ENCODE peak calls at places on chromosomes 16 and 17, in eight cellular contexts. D is ovary, H is cardiac muscle cell, T is testis, I is PC-3, O is K562, B is BE2C, X is heart left ventricle. G is an unnamed sample.

GRCh38 chr17:75932852-75933251 is 8.0 kb downstream of the FBF1 start:
- DNase-seq in D (no peak), H (no peak), T (no peak), I (no peak), O (no peak), B (no peak), X (no peak), G (no peak)

GRCh38 chr17:77320046-77320445 is 179.3 kb downstream of the SEC14L1 start:
- DNase-seq in D (peak; percentile 35), H (no peak), T (no peak), I (no peak), O (no peak), B (no peak), X (no peak), G (no peak)

GRCh38 chr17:77127735-77128361 is 12.9 kb upstream of the SEC14L1 start:
- DNase-seq in D (no peak), H (no peak), T (peak; percentile 62), I (no peak), O (peak; percentile 31), B (no peak), X (peak; percentile 80), G (peak; percentile 80)

GRCh38 chr16:69187891-69188451 is 1.0 kb downstream of the SNTB2 start:
- DNase-seq in D (no peak), H (peak; percentile 66), T (peak; percentile 47), I (peak; percentile 36), O (peak; percentile 18), B (peak; percentile 38), X (peak; percentile 41), G (peak; percentile 61)

GRCh38 chr17:16929281-16929680 is 42.6 kb downstream of the TNFRSF13B start:
- DNase-seq in D (no peak), H (no peak), T (no peak), I (no peak), O (no peak), B (no peak), X (no peak), G (no peak)

GRCh38 chr17:42979511-42980273 is at the start of gene PTGES3L:
- DNase-seq in D (no peak), H (peak; percentile 93), T (peak; percentile 43), I (peak; percentile 27), O (peak; percentile 76), B (peak; percentile 89), X (peak; percentile 88), G (peak; percentile 78)

GRCh38 chr16:17403859-17404545 is 66.8 kb downstream of the XYLT1 start:
- DNase-seq in D (no peak), H (no peak), T (no peak), I (no peak), O (no peak), B (no peak), X (no peak), G (no peak)

GRCh38 chr16:75012380-75013081 is 13.7 kb downstream of the ZNRF1 start:
- DNase-seq in D (no peak), H (no peak), T (no peak), I (no peak), O (no peak), B (no peak), X (no peak), G (no peak)

GRCh38 chr16:24645739-24646645 is 83.5 kb upstream of the TNRC6A start:
- DNase-seq in D (no peak), H (no peak), T (no peak), I (peak; percentile 98), O (no peak), B (no peak), X (no peak), G (peak; percentile 17)

GRCh38 chr17:49223517-49224197 is 6.9 kb downstream of the PHOSPHO1 start:
- DNase-seq in D (no peak), H (peak; percentile 65), T (peak; percentile 75), I (peak; percentile 60), O (peak; percentile 72), B (peak; percentile 62), X (peak; percentile 46), G (peak; percentile 66)

GRCh38 chr16:50548659-50549560 is 714 bp downstream of the NKD1 start:
- DNase-seq in D (peak; percentile 24), H (no peak), T (no peak), I (no peak), O (no peak), B (no peak), X (no peak), G (peak; percentile 59)

DNA sequence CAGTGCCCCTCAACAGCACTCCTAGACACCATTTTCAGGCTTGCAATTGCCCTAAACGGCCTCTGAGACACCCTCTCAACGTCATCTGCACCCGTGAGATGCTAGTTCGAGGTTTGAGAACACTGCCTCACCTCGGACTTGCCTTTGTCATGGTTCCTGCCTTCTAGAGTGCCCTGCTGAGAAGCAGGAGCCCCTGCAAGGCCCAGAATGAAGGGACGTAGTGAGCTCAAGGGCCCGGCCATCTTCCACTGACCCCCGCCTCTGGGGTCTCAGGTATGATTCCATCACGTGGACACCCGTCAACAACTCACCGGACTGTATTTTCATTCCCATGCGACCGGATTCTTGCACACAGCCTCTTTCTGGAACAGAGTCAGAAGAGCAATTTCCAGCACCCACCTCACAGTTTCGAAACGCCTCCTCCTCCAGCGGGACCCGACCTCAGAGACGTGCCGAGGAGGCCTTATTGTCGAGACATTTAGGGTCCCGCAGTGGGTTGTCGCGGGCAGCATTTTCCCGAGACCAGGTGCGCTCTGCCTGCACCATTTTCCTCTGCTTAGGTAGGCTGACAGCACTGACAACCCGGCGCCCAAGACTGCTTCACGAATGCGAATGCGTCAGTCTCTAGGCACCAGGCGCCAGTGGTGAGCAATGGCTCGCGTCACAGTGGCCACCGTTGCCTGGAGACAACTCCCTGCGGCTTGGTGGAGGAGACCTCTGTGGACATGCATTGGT is 999.9 kb downstream of the KCNJ18 start:
- DNase-seq in D (no peak), H (no peak), T (no peak), I (no peak), O (no peak), B (no peak), X (no peak), G (no peak)
- H3K9me3 ChIP-seq in D (no peaks in the 10 kb centered on the region), H (no peaks in the 10 kb centered on the region), T (no peaks in the 10 kb centered on the region), I (peaks cover 14% of the 10 kb centered on the region), O (no peaks in the 10 kb centered on the region), B (no peaks in the 10 kb centered on the region), X (no peaks in the 10 kb centered on the region), G (peaks cover 65% of the 10 kb centered on the region)

DNA sequence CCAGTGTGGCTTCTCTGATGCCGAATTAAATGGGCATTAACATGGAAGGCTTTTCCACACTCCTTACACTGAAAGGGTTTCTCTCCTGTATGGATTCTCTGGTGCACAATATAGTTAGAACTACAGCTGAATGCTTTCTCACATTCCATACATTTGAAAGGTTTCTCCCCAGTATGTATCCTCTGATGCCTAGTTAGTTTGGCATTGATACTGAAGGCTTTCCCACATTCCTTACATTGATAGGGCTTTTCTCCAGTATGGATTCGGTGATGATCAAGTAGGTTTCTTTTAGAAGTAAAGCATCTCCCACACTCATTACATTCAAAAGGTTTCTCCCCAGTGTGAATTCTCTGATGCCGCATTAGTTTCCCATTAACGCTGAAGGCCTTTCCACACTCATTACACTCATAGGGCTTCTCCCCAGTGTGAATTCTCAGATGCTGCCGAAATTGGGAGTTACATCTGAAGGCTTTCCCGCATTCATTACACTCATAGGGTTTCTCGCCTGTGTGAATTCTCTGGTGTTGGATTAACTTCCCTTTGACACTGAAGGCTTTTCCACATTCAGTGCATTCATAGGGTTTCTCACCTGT is 6.5 kb upstream of the TLE7 start:
- DNase-seq in D (no peak), H (no peak), T (no peak), I (no peak), O (no peak), B (no peak), X (no peak), G (no peak)
- H3K9me3 ChIP-seq in D (peaks cover 33% of the 10 kb centered on the region), H (peaks cover 8% of the 10 kb centered on the region), T (peaks cover 5% of the 10 kb centered on the region), I (peaks cover 34% of the 10 kb centered on the region), O (peaks cover 26% of the 10 kb centered on the region), B (peaks cover 3% of the 10 kb centered on the region), X (peaks cover 98% of the 10 kb centered on the region), G (peaks cover 96% of the 10 kb centered on the region)

DNA sequence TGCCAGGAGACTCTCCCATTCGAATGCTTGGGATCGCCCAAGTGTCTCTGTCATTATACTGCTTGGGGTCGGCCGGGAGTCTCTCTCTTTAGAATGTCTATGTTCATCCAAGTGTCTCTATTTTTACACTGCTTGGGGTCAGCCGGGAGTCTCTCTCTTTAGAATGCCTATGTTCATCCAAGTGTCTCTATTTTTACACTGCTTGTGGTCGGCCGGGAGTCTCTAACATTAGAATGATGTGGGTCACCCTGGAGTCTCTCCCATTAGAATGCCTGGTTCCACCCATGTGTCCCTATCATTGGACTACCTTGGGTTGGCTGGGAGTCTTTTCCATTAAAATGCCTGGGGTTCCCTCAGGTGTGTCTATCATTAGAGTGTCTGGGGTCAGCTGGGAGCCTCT is 2230.4 kb downstream of the TP53TG3F start:
- DNase-seq in D (no peak), H (no peak), T (no peak), I (no peak), O (no peak), B (no peak), X (no peak), G (no peak)
- H3K9me3 ChIP-seq in D (no peaks in the 10 kb centered on the region), H (no peaks in the 10 kb centered on the region), T (no peaks in the 10 kb centered on the region), I (no peaks in the 10 kb centered on the region), O (no peaks in the 10 kb centered on the region), B (no peaks in the 10 kb centered on the region), X (peaks cover under 1% of the 10 kb centered on the region), G (peaks cover 98% of the 10 kb centered on the region)

GRCh38 chr17:44568311-44568710 is 11.0 kb downstream of the FZD2 start:
- DNase-seq in D (no peak), H (no peak), T (peak; percentile 20), I (no peak), O (no peak), B (no peak), X (no peak), G (no peak)
- H3K9me3 ChIP-seq in D (no peaks in the 10 kb centered on the region), H (no peaks in the 10 kb centered on the region), T (no peaks in the 10 kb centered on the region), I (no peaks in the 10 kb centered on the region), O (peaks cover 5% of the 10 kb centered on the region), B (no peaks in the 10 kb centered on the region), X (peaks cover 10% of the 10 kb centered on the region), G (peaks cover 8% of the 10 kb centered on the region)

GRCh38 chr16:4922721-4923342 is 14.1 kb downstream of the PPL start:
- DNase-seq in D (no peak), H (no peak), T (no peak), I (no peak), O (no peak), B (no peak), X (no peak), G (no peak)
- H3K9me3 ChIP-seq in D (no peaks in the 10 kb centered on the region), H (no peaks in the 10 kb centered on the region), T (no peaks in the 10 kb centered on the region), I (peaks cover 6% of the 10 kb centered on the region), O (no peaks in the 10 kb centered on the region), B (no peaks in the 10 kb centered on the region), X (peaks cover 17% of the 10 kb centered on the region), G (peaks cover 13% of the 10 kb centered on the region)

GRCh38 chr17:22464041-22464440 is 771.7 kb downstream of the KCNJ18 start:
- DNase-seq in D (no peak), H (no peak), T (no peak), I (no peak), O (no peak), B (no peak), X (no peak), G (no peak)
- H3K9me3 ChIP-seq in D (no peaks in the 10 kb centered on the region), H (no peaks in the 10 kb centered on the region), T (no peaks in the 10 kb centered on the region), I (peaks cover 3% of the 10 kb centered on the region), O (no peaks in the 10 kb centered on the region), B (no peaks in the 10 kb centered on the region), X (no peaks in the 10 kb centered on the region), G (peaks cover 61% of the 10 kb centered on the region)

G was measured in mucosa of descending colon.